ENCODE peak calls at places on chromosomes 16 and 17, in six cellular contexts. Q, R, W, C, K and S are unnamed samples.

GRCh38 chr16:56860226-56861020 is 4.6 kb upstream of the SLC12A3 start:
- DNase-seq in Q (no peak), R (no peak), W (no peak), C (no peak), K (no peak), S (peak; percentile 68)

GRCh38 chr16:83926726-83927397 is 26.2 kb upstream of the OSGIN1 start:
- DNase-seq in Q (peak; percentile 81), R (peak; percentile 86), W (peak; percentile 84), C (peak; percentile 78), K (no peak), S (peak; percentile 95)

GRCh38 chr16:28985206-28985605 is 354 bp downstream of the LAT start:
- DNase-seq in Q (no peak), R (no peak), W (no peak), C (no peak), K (no peak), S (no peak)

GRCh38 chr16:19130852-19131808 is 17.4 kb downstream of the ITPRIPL2 start:
- DNase-seq in Q (peak; percentile 63), R (peak; percentile 51), W (peak; percentile 75), C (no peak), K (no peak), S (no peak)

GRCh38 chr16:67846320-67847063 is at the start of gene NUTF2:
- DNase-seq in Q (peak; percentile 96), R (peak; percentile 96), W (peak; percentile 97), C (peak; percentile 96), K (peak; percentile 91), S (peak; percentile 99)

GRCh38 chr16:55832788-55833583 is at the start of gene CES1:
- DNase-seq in Q (peak; percentile 34), R (peak; percentile 92), W (peak; percentile 18), C (no peak), K (no peak), S (peak; percentile 95)

GRCh38 chr17:41226051-41226450 is 397 bp upstream of the KRTAP9-2 start:
- DNase-seq in Q (no peak), R (no peak), W (no peak), C (no peak), K (no peak), S (no peak)

GRCh38 chr17:82960419-82961271 is 118.8 kb upstream of the METRNL start:
- DNase-seq in Q (no peak), R (no peak), W (no peak), C (peak; percentile 70), K (no peak), S (peak; percentile 31)

GRCh38 chr17:79789943-79790804 is 6.7 kb downstream of the CBX8 start:
- DNase-seq in Q (peak; percentile 58), R (peak; percentile 73), W (peak; percentile 64), C (no peak), K (no peak), S (no peak)

GRCh38 chr16:5330058-5330457 is 232.5 kb upstream of the EEF2KMT start:
- DNase-seq in Q (no peak), R (no peak), W (no peak), C (no peak), K (no peak), S (no peak)

GRCh38 chr16:58371841-58372240 is 20.4 kb upstream of the GINS3 start:
- DNase-seq in Q (no peak), R (no peak), W (no peak), C (no peak), K (no peak), S (no peak)

GRCh38 chr17:5035356-5035755 is at the start of gene SLC52A1:
- DNase-seq in Q (peak; percentile 47), R (no peak), W (peak; percentile 24), C (no peak), K (no peak), S (no peak)

GRCh38 chr17:79214940-79215604 is 140.4 kb downstream of the ENGASE start:
- DNase-seq in Q (no peak), R (no peak), W (no peak), C (peak; percentile 42), K (no peak), S (no peak)

GRCh38 chr16:68907297-68907999 is 64.1 kb downstream of the TANGO6 start:
- DNase-seq in Q (no peak), R (no peak), W (no peak), C (no peak), K (no peak), S (peak; percentile 48)

GRCh38 chr16:27699540-27699939 is 149.6 kb downstream of the KATNIP start:
- DNase-seq in Q (no peak), R (no peak), W (no peak), C (no peak), K (no peak), S (no peak)

GRCh38 chr16:84357191-84357651 is 11.1 kb upstream of the ATP2C2 start:
- DNase-seq in Q (no peak), R (no peak), W (peak; percentile 30), C (no peak), K (no peak), S (no peak)

GRCh38 chr17:78383725-78384471 is 5.4 kb downstream of the PGS1 start:
- DNase-seq in Q (no peak), R (peak; percentile 90), W (peak; percentile 99), C (peak; percentile 98), K (no peak), S (no peak)

GRCh38 chr16:11224096-11224893 is 31.7 kb downstream of the SOCS1 start:
- DNase-seq in Q (no peak), R (peak; percentile 91), W (no peak), C (no peak), K (peak; percentile 16), S (peak; percentile 13)

GRCh38 chr17:79658811-79659207 is 48.0 kb upstream of the RBFOX3 start:
- DNase-seq in Q (peak; percentile 76), R (no peak), W (peak; percentile 38), C (no peak), K (no peak), S (peak; percentile 59)

GRCh38 chr17:75641343-75641742 is 8.1 kb downstream of the SMIM5 start:
- DNase-seq in Q (no peak), R (no peak), W (no peak), C (no peak), K (no peak), S (no peak)

GRCh38 chr17:75639771-75640555 is 6.7 kb downstream of the SMIM5 start:
- DNase-seq in Q (no peak), R (peak; percentile 73), W (no peak), C (no peak), K (no peak), S (peak; percentile 74)

GRCh38 chr17:75640556-75641119 is 7.4 kb downstream of the SMIM5 start:
- DNase-seq in Q (no peak), R (no peak), W (no peak), C (no peak), K (no peak), S (no peak)

GRCh38 chr17:75643033-75644017 is 10.1 kb downstream of the SMIM5 start:
- DNase-seq in Q (no peak), R (no peak), W (no peak), C (no peak), K (no peak), S (no peak)

DNA sequence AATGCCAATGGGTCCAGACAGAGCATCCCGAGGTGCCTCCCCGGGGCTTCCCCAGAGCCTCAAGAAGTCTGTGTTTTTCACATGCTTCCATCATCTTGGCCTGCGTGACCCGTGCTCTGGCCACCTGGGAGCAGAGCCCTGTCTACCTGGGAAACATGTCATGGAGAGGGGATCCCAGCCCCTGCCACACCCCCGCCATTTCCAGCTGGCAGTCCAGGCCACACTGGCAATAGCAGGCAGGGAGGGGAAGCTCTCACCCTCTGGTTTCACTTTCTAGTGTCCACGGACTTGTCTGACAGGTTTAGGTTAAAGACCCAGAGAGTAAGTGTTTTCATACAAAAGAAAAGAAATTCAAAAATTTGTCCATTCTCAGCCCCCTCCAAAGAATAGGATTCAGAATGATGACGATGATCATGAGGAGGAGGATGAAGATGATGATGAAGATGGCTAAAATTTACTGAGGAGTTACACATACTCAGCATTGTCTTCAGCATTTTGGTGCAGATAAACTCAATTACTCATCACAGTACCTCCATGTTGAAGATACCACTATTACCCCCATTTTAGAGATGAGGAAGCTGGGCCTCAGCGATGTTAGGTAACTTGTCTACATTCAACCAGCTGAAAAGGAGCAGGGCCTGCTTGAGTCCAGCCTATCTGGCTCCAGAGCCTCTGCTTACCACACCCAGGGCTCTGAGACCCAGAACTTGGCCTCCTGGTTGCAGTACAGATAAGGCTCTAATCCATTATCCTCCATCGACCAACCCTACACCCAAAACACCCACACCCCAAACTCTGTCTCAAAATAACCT is 9.2 kb downstream of the SMIM5 start:
- DNase-seq in Q (no peak), R (no peak), W (no peak), C (no peak), K (no peak), S (peak; percentile 49)
- H3K4me1 ChIP-seq in Q (peaks cover 30% of the 10 kb centered on the region), R (peaks cover 43% of the 10 kb centered on the region), W (no peaks in the 10 kb centered on the region), C (peaks cover 19% of the 10 kb centered on the region), K (no peaks in the 10 kb centered on the region), S (peaks cover 58% of the 10 kb centered on the region)

GRCh38 chr17:75676461-75676860 is 9.3 kb downstream of the SAP30BP start:
- DNase-seq in Q (no peak), R (no peak), W (no peak), C (no peak), K (no peak), S (no peak)

GRCh38 chr17:75670868-75671267 is 3.7 kb downstream of the SAP30BP start:
- DNase-seq in Q (no peak), R (no peak), W (no peak), C (no peak), K (no peak), S (no peak)

GRCh38 chr17:75672011-75672410 is 4.9 kb downstream of the SAP30BP start:
- DNase-seq in Q (no peak), R (no peak), W (no peak), C (no peak), K (no peak), S (no peak)

GRCh38 chr17:75668489-75668888 is 1.4 kb downstream of the SAP30BP start:
- DNase-seq in Q (no peak), R (no peak), W (peak; percentile 38), C (no peak), K (no peak), S (no peak)

DNA sequence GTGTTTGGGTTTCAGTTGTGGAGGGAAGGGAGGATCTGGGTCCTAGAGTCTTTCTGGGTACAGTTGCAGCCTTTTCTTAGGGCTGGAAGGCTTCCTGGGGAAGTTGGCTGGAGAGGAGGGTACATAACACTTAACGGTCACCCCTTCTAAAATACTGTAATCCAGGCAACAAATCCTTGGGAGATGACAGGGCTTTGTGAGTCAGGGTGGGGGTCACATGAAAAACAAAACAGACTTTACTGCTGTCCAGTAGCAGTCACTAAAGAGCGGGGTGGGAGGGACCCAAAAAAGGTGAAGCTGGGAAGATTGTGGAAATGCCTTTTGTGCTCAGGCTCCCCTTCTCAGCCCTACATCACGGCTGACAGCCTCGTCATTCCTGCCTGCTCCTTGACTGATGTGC is 6.3 kb downstream of the SAP30BP start:
- DNase-seq in Q (no peak), R (no peak), W (no peak), C (no peak), K (no peak), S (no peak)
- H3K4me1 ChIP-seq in Q (peaks cover 23% of the 10 kb centered on the region), R (peaks cover 11% of the 10 kb centered on the region), W (peaks cover 4% of the 10 kb centered on the region), C (peaks cover 16% of the 10 kb centered on the region), K (no peaks in the 10 kb centered on the region), S (peaks cover under 1% of the 10 kb centered on the region)

GRCh38 chr17:1452836-1453235 is 3.2 kb downstream of the CRK start:
- DNase-seq in Q (no peak), R (no peak), W (no peak), C (no peak), K (no peak), S (no peak)
- H3K4me1 ChIP-seq in Q (peaks cover 32% of the 10 kb centered on the region), R (peaks cover 69% of the 10 kb centered on the region), W (peaks cover 18% of the 10 kb centered on the region), C (peaks cover 4% of the 10 kb centered on the region), K (peaks cover 16% of the 10 kb centered on the region), S (peaks cover 19% of the 10 kb centered on the region)

DNA sequence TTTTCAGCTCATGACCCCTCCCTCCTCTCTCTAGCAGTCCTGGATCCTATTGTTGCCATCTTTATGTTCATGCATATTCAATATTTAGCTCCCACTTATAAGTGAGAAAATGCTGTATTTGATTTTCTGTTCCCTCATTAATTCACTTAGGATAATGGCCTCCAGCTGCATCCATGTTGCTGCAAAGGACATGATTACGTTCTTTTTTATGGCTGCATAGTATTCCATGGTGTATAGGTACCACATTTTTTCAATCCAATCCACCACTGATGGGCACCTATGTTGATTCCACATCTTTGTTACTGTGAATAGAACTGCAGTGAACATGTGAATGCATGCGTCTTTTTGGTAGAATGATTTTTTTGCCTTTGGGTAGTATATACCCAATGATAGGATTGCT is 188.4 kb downstream of the FOXL1 start:
- DNase-seq in Q (no peak), R (no peak), W (no peak), C (no peak), K (no peak), S (no peak)
- H3K4me1 ChIP-seq in Q (peaks cover 9% of the 10 kb centered on the region), R (no peaks in the 10 kb centered on the region), W (peaks cover 11% of the 10 kb centered on the region), C (peaks cover 4% of the 10 kb centered on the region), K (no peaks in the 10 kb centered on the region), S (no peaks in the 10 kb centered on the region)